ENCODE peak calls at places on chromosomes 7 and 10, in four cellular contexts. B is GM12878, E is SK-N-SH, Q is HepG2. X is an unnamed sample.

GRCh38 chr10:132384618-132385510 is 12.1 kb upstream of the PWWP2B start:
- DNase-seq in B (no peak), E (no peak), Q (no peak), X (no peak)

GRCh38 chr7:100563809-100564400 is 9.8 kb downstream of the SAP25 start:
- DNase-seq in B (no peak), E (peak), Q (no peak), X (peak)

GRCh38 chr10:126147866-126148578 is 240.3 kb downstream of the ADAM12 start:
- DNase-seq in B (no peak), E (no peak), Q (no peak), X (no peak)

GRCh38 chr7:126449621-126450268 is 803.0 kb downstream of the GRM8 start:
- DNase-seq in B (no peak), E (no peak), Q (no peak), X (no peak)

GRCh38 chr10:77907900-77908717 is 18.4 kb downstream of the DLG5 start:
- DNase-seq in B (no peak), E (no peak), Q (peak), X (no peak)

GRCh38 chr10:52644678-52645434 is 127.7 kb downstream of the MBL2 start:
- DNase-seq in B (no peak), E (peak), Q (peak), X (no peak)

GRCh38 chr10:44979281-44980181 is 922 bp upstream of the DEPP1 start:
- DNase-seq in B (no peak), E (no peak), Q (no peak), X (no peak)

GRCh38 chr7:116836911-116837310 is 25.5 kb upstream of the CAPZA2 start:
- DNase-seq in B (no peak), E (no peak), Q (no peak), X (no peak)

GRCh38 chr7:13414661-13415105 is 574.8 kb downstream of the ETV1 start:
- DNase-seq in B (no peak), E (no peak), Q (no peak), X (no peak)

GRCh38 chr7:47540387-47541093 is 41.4 kb downstream of the TNS3 start:
- DNase-seq in B (no peak), E (no peak), Q (peak), X (no peak)

GRCh38 chr7:89623018-89623672 is 531.1 kb upstream of the STEAP1 start:
- DNase-seq in B (peak), E (peak), Q (peak), X (no peak)

GRCh38 chr7:6652446-6653011 is 15.4 kb downstream of the ZNF316 start:
- DNase-seq in B (no peak), E (no peak), Q (no peak), X (peak)

GRCh38 chr10:97911217-97911616 is 61.6 kb downstream of the GOLGA7B start:
- DNase-seq in B (no peak), E (no peak), Q (no peak), X (no peak)

GRCh38 chr7:3551536-3551935 is 250.5 kb downstream of the SDK1 start:
- DNase-seq in B (no peak), E (no peak), Q (no peak), X (no peak)

GRCh38 chr7:115679976-115680375 is 350.6 kb downstream of the TFEC start:
- DNase-seq in B (peak), E (peak), Q (peak), X (no peak)

GRCh38 chr10:49076741-49077521 is 38.4 kb downstream of the VSTM4 start:
- DNase-seq in B (peak), E (no peak), Q (no peak), X (no peak)

GRCh38 chr10:22894714-22895113 is 33.1 kb upstream of the ARMC3 start:
- DNase-seq in B (no peak), E (peak), Q (no peak), X (no peak)

GRCh38 chr7:103752995-103753394 is 236.5 kb downstream of the RELN start:
- DNase-seq in B (no peak), E (no peak), Q (no peak), X (no peak)

GRCh38 chr7:55193245-55193644 is 171.9 kb upstream of the LANCL2 start:
- DNase-seq in B (no peak), E (peak), Q (no peak), X (no peak)

GRCh38 chr10:54484186-54484585 is 316.8 kb downstream of the PCDH15 start:
- DNase-seq in B (no peak), E (no peak), Q (no peak), X (no peak)

GRCh38 chr10:96587255-96588059 is 645 bp upstream of the TM9SF3 start:
- DNase-seq in B (no peak), E (no peak), Q (peak), X (no peak)

GRCh38 chr10:70997236-70997635 is 108.9 kb upstream of the PCBD1 start:
- DNase-seq in B (no peak), E (no peak), Q (no peak), X (no peak)

GRCh38 chr7:110007316-110007910 is 1083.5 kb upstream of the LRRN3 start:
- DNase-seq in B (no peak), E (no peak), Q (no peak), X (no peak)

GRCh38 chr10:97475936-97476594 is 22.2 kb downstream of the MMS19 start:
- DNase-seq in B (no peak), E (no peak), Q (no peak), X (no peak)

GRCh38 chr7:90825779-90826178 is 229.7 kb downstream of the CDK14 start:
- DNase-seq in B (no peak), E (no peak), Q (no peak), X (no peak)

GRCh38 chr10:121188005-121188404 is 336.8 kb downstream of the WDR11 start:
- DNase-seq in B (no peak), E (no peak), Q (no peak), X (no peak)

GRCh38 chr7:141586878-141587277 is 35.7 kb downstream of the AGK start:
- DNase-seq in B (no peak), E (no peak), Q (no peak), X (no peak)

GRCh38 chr7:27901028-27901760 is 161.2 kb downstream of the TAX1BP1 start:
- DNase-seq in B (peak), E (no peak), Q (no peak), X (peak)

GRCh38 chr7:77802557-77803410 is 4.2 kb downstream of the PHTF2 start:
- DNase-seq in B (no peak), E (no peak), Q (no peak), X (no peak)

GRCh38 chr7:93923291-93923690 is 1.8 kb downstream of the GNG11 start:
- DNase-seq in B (no peak), E (no peak), Q (no peak), X (no peak)

GRCh38 chr7:148914208-148914777 is 30.2 kb upstream of the EZH2 start:
- DNase-seq in B (no peak), E (no peak), Q (no peak), X (no peak)

GRCh38 chr7:155804897-155805825 is 7.1 kb downstream of the SHH start:
- DNase-seq in B (no peak), E (peak), Q (no peak), X (peak)

GRCh38 chr10:119443970-119444660 is 98.4 kb downstream of the RGS10 start:
- DNase-seq in B (no peak), E (no peak), Q (no peak), X (no peak)

GRCh38 chr10:43942096-43942885 is 293.6 kb upstream of the ZNF32 start:
- DNase-seq in B (no peak), E (peak), Q (no peak), X (no peak)

GRCh38 chr7:128672927-128673517 is 930 bp downstream of the GARIN1A start:
- DNase-seq in B (no peak), E (peak), Q (no peak), X (no peak)
- TF ChIP-seq TAF1 in B (no peak), E (no peak), Q (no peak), X (no peak)

GRCh38 chr10:117796394-117796793 is 250.3 kb downstream of the RAB11FIP2 start:
- DNase-seq in B (no peak), E (no peak), Q (no peak), X (no peak)
- TF ChIP-seq POLR2AphosphoS5 in B (no peak), E (no peak), Q (no peak), X (no peak)

GRCh38 chr7:159097661-159098423 is 46.8 kb downstream of the VIPR2 start:
- DNase-seq in B (no peak), E (no peak), Q (no peak), X (no peak)
- TF ChIP-seq TAF1 in B (no peak), E (no peak), Q (no peak), X (no peak)

GRCh38 chr7:150372271-150373048 is 3.8 kb downstream of the REPIN1 start:
- DNase-seq in B (no peak), E (no peak), Q (no peak), X (no peak)

GRCh38 chr7:150371996-150372270 is 3.3 kb downstream of the REPIN1 start:
- DNase-seq in B (no peak), E (no peak), Q (no peak), X (no peak)

GRCh38 chr7:150374472-150374871 is 4.7 kb upstream of the ZNF775 start:
- DNase-seq in B (no peak), E (no peak), Q (no peak), X (no peak)

GRCh38 chr7:150374026-150374425 is 5.1 kb upstream of the ZNF775 start:
- DNase-seq in B (no peak), E (no peak), Q (no peak), X (no peak)

DNA sequence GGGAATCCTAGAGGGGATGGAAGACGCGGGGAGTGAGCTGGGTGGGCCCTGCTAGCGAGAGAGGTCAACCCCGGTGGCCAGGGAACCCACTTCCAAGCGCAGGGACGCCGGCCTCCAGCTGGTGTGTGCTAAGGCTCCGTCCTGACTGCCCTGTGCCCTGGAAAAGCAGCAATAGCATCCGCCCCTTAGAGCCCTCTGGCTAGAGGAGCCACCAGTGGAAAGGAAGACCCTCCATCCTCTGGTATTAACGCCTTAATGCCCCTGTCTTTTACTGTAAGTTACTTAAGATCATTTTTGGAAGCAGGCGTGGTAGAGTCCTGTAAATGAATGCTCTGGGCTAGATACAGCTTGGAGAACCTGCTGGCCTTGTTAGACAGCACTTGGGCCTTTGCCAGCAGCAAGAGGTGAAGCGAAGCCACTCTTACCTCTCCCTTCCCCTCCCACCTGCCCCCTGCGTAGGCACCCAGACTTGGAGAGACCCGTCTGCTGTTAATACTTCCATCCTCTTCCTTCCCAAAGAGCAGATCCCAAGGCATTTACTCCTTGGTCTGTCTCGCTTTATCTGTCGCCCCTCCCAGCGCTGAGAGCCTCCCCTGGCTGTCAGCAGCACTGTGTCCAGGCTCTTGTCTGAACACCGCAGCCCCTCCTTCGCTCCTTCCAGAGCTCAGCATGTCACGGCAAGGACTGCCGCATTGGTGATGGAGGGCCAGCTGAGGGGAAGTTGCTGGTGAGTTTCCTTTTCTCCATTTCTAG is 4.6 kb downstream of the REPIN1 start:
- DNase-seq in B (no peak), E (no peak), Q (no peak), X (no peak)
- TF ChIP-seq POLR2AphosphoS5 in B (peak), E (peak), Q (no peak), X (peak)

GRCh38 chr10:105188737-105189463 is 547.8 kb downstream of the SORCS3 start:
- DNase-seq in B (no peak), E (no peak), Q (peak), X (no peak)
- TF ChIP-seq TAF1 in B (no peak), E (no peak), Q (no peak), X (no peak)